ENCODE peak calls at places on chromosomes 6 and 20, in five cellular contexts. P is A549, H is hepatocyte, S is tibial artery, K is pancreas. X is an unnamed sample.

GRCh38 chr6:72374864-72375263 is 247.0 kb upstream of the KCNQ5 start:
- DNase-seq in P (no peak), H (no peak), S (no peak), K (no peak), X (no peak)

GRCh38 chr6:55836481-55836880 is 38.9 kb downstream of the BMP5 start:
- DNase-seq in P (no peak), H (peak; percentile 30), S (no peak), K (no peak), X (no peak)

GRCh38 chr20:54284928-54285704 is 77.2 kb downstream of the PFDN4 start:
- DNase-seq in P (no peak), H (no peak), S (no peak), K (no peak), X (no peak)

GRCh38 chr6:18269253-18269652 is 4.9 kb upstream of the DEK start:
- DNase-seq in P (no peak), H (no peak), S (no peak), K (no peak), X (no peak)

GRCh38 chr20:33685328-33686007 is 717 bp downstream of the E2F1 start:
- DNase-seq in P (no peak), H (peak; percentile 74), S (no peak), K (peak; percentile 74), X (no peak)

GRCh38 chr20:33947709-33948295 is 45.9 kb upstream of the RALY start:
- DNase-seq in P (peak; percentile 56), H (peak; percentile 19), S (no peak), K (no peak), X (no peak)

GRCh38 chr6:81768150-81768942 is 15.9 kb upstream of the TENT5A start:
- DNase-seq in P (no peak), H (no peak), S (no peak), K (no peak), X (no peak)

GRCh38 chr6:139126255-139126654 is 8.6 kb upstream of the HECA start:
- DNase-seq in P (no peak), H (no peak), S (no peak), K (no peak), X (no peak)

GRCh38 chr6:149474108-149474935 is 10.5 kb downstream of the ZC3H12D start:
- DNase-seq in P (no peak), H (no peak), S (no peak), K (no peak), X (no peak)

DNA sequence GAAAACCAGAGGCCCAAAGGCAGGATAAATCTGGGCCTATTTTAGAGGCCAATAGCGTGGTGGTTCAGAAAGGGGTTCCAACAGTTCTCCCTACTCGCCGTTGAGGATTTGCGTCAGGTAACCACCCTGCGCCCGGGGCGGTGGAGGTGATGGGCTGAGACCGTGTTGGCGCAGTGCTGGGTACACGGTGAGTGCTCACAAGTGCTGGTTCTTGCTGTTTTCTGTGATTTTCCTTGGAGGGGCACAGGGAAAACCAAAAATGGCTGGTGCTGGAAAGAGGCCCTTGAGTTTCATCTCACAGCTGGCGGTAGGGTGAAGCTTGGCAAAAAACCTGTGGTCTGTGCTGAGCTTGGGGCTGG is 35.1 kb upstream of the SCRT2 start:
- DNase-seq in P (no peak), H (no peak), S (no peak), K (no peak), X (no peak)
- H3K9me3 ChIP-seq in P (peaks cover 34% of the 10 kb centered on the region), H (no peaks in the 10 kb centered on the region), S (no peaks in the 10 kb centered on the region), K (no peaks in the 10 kb centered on the region), X (peaks cover 9% of the 10 kb centered on the region)

GRCh38 chr6:42453027-42453648 is 1.4 kb upstream of the TRERF1 start:
- DNase-seq in P (peak; percentile 62), H (peak; percentile 93), S (peak; percentile 93), K (peak; percentile 92), X (no peak)
- TF ChIP-seq CTCF in P (no peak), H (no peak), S (no peak), K (no peak), X (no peak)

GRCh38 chr6:146550911-146551310 is 7.3 kb downstream of the RAB32 start:
- DNase-seq in P (no peak), H (no peak), S (no peak), K (no peak), X (no peak)

GRCh38 chr6:146548898-146549374 is 5.3 kb downstream of the RAB32 start:
- DNase-seq in P (no peak), H (no peak), S (no peak), K (no peak), X (no peak)

GRCh38 chr6:146546440-146546839 is 2.8 kb downstream of the RAB32 start:
- DNase-seq in P (peak; percentile 15), H (peak; percentile 44), S (no peak), K (no peak), X (no peak)

GRCh38 chr6:146545608-146546007 is 2.0 kb downstream of the RAB32 start:
- DNase-seq in P (no peak), H (peak; percentile 17), S (no peak), K (no peak), X (no peak)

DNA sequence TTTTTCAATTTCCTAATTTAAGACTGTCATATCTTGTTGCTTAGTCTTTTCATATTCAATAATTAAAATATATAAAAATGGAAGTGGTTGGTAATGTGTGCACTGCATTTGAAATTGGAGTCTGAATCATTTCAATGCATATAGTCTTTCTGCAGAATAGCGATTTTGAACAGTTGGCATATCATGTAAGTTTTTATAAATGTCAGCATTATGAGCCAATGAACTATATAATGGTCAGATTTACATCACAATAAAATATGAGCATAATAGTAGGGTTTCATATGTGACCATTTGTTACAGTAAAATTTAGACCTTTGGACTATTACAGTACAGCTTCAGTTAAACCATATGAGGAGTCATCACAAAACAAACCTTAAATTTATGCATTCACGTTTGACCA is 4.3 kb downstream of the RAB32 start:
- DNase-seq in P (no peak), H (no peak), S (no peak), K (no peak), X (no peak)
- H3K4me1 ChIP-seq in P (peaks cover 35% of the 10 kb centered on the region), H (peaks cover 31% of the 10 kb centered on the region), S (peaks cover 22% of the 10 kb centered on the region), K (no peaks in the 10 kb centered on the region), X (peaks cover 26% of the 10 kb centered on the region)

DNA sequence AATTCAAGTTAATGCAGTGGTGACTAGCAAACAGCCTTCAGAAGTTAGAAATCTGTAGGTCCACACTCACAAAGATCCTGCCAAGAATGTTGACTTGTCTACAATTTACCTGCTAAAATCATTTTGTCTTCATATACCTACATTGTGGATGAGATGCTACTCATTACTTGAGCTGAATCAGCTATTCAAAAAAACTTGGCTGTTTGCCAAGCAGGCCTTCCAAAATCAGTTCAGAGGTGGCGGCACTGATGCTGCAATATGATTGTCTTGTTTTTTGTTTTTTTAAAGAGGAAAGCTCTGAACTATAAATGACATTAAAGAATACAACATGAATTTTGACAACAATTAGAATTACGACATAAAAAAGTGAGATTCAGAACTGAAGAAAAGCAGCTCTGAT is 354.7 kb upstream of the KHDRBS2 start:
- DNase-seq in P (no peak), H (no peak), S (no peak), K (no peak), X (no peak)
- H3K9me3 ChIP-seq in P (no peaks in the 10 kb centered on the region), H (no peaks in the 10 kb centered on the region), S (peaks cover under 1% of the 10 kb centered on the region), K (no peaks in the 10 kb centered on the region), X (peaks cover 5% of the 10 kb centered on the region)